ENCODE peak calls at places on chromosomes 5 and 9, in seven cellular contexts. V, G, E, Z, Y, N and W are unnamed samples.
A peak's percentile ranks its signal among the peaks of the same experiment; 100 is the strongest.

GRCh38 chr9:115672477-115673316 is 480.9 kb upstream of the PAPPA start:
- DNase-seq in E (no peak), Z (peak; percentile 12), V (peak; percentile 72), G (no peak), Y (peak; percentile 21), N (no peak), W (no peak)

GRCh38 chr9:92763721-92764380 is 782 bp downstream of the BICD2 start:
- DNase-seq in Y (no peak), N (peak; percentile 42), Z (peak; percentile 25), G (no peak), V (no peak), E (peak; percentile 47), W (no peak)

GRCh38 chr9:112360047-112360804 is 19.7 kb upstream of the HSDL2 start:
- DNase-seq in Y (no peak), Z (no peak), G (no peak), V (no peak), E (no peak), N (no peak), W (no peak)

GRCh38 chr9:115944166-115944948 is 209.2 kb upstream of the PAPPA start:
- DNase-seq in N (peak; percentile 82), V (peak; percentile 77), E (peak; percentile 1), Y (peak; percentile 83), G (peak; percentile 54), Z (peak; percentile 59), W (peak; percentile 69)

GRCh38 chr5:371811-372555 is 50.5 kb downstream of the AHRR start:
- DNase-seq in Z (peak; percentile 3), Y (no peak), E (no peak), N (no peak), V (peak; percentile 65), G (peak; percentile 43), W (no peak)

GRCh38 chr9:124708633-124709032 is 62.5 kb downstream of the NR6A1 start:
- DNase-seq in V (no peak), E (no peak), Z (no peak), G (no peak), Y (no peak), N (no peak), W (peak; percentile 48)

GRCh38 chr5:56516034-56516433 is 282.9 kb upstream of the ANKRD55 start:
- DNase-seq in E (no peak), Y (no peak), Z (no peak), N (no peak), G (no peak), V (no peak), W (no peak)

GRCh38 chr9:132175431-132175830 is 13.6 kb downstream of the NTNG2 start:
- DNase-seq in E (no peak), G (no peak), Y (no peak), Z (no peak), N (no peak), V (no peak), W (no peak)

GRCh38 chr9:81522721-81523551 is 166.4 kb downstream of the TLE1 start:
- DNase-seq in Y (no peak), V (peak; percentile 48), Z (peak; percentile 23), G (no peak), N (no peak), E (peak; percentile 1), W (no peak)

GRCh38 chr5:155103164-155103563 is 89.6 kb downstream of the KIF4B start:
- DNase-seq in E (no peak), Y (no peak), N (no peak), Z (no peak), G (no peak), V (no peak), W (no peak)

GRCh38 chr5:96753848-96754247 is 53.9 kb downstream of the ERAP1 start:
- DNase-seq in G (no peak), Z (no peak), V (no peak), E (no peak), N (no peak), Y (no peak), W (no peak)

GRCh38 chr5:97044057-97044456 is 98.4 kb downstream of the LIX1 start:
- DNase-seq in V (peak; percentile 27), G (no peak), E (no peak), N (peak; percentile 17), Z (peak; percentile 10), Y (peak; percentile 20), W (peak; percentile 67)

GRCh38 chr5:7897014-7897600 is 28.2 kb downstream of the MTRR start:
- DNase-seq in Y (no peak), Z (no peak), N (no peak), E (peak; percentile 59), G (no peak), V (peak; percentile 71), W (peak; percentile 44)

GRCh38 chr9:107751522-107752235 is 262.1 kb upstream of the KLF4 start:
- DNase-seq in V (no peak), G (no peak), E (no peak), Z (no peak), N (no peak), Y (no peak), W (peak; percentile 45)

GRCh38 chr5:139847790-139848507 is 52.3 kb downstream of the PSD2 start:
- DNase-seq in Z (peak; percentile 43), Y (peak; percentile 46), E (peak; percentile 57), N (peak; percentile 56), V (peak; percentile 82), G (no peak), W (peak; percentile 74)

GRCh38 chr5:177557041-177557647 is 2.8 kb upstream of the FAM193B start:
- DNase-seq in Y (no peak), E (peak; percentile 82), V (no peak), G (no peak), Z (no peak), N (no peak), W (peak; percentile 82)

GRCh38 chr9:34988218-34989055 is 1.1 kb upstream of the DNAJB5 start:
- DNase-seq in N (peak; percentile 51), Y (peak; percentile 32), E (peak; percentile 54), V (peak; percentile 69), G (no peak), Z (no peak), W (no peak)

GRCh38 chr5:14734382-14734781 is 69.9 kb downstream of the OTULIN start:
- DNase-seq in Y (no peak), G (no peak), N (no peak), V (no peak), E (no peak), Z (no peak), W (no peak)

GRCh38 chr9:129624168-129624759 is 1.7 kb upstream of the NTMT1 start:
- DNase-seq in G (no peak), Z (no peak), N (no peak), V (peak; percentile 75), E (peak; percentile 72), Y (no peak), W (peak; percentile 68)

GRCh38 chr9:5851445-5851844 is 18.5 kb upstream of the ERMP1 start:
- DNase-seq in Z (no peak), V (no peak), E (peak; percentile 85), G (no peak), N (no peak), Y (no peak), W (no peak)

GRCh38 chr9:94002316-94003140 is 47.4 kb upstream of the BARX1 start:
- DNase-seq in Z (no peak), G (no peak), E (peak; percentile 61), Y (no peak), V (peak; percentile 72), N (no peak), W (peak; percentile 31)

GRCh38 chr5:67380431-67380830 is 183.8 kb upstream of the CD180 start:
- DNase-seq in V (no peak), Z (no peak), E (no peak), G (no peak), N (no peak), Y (no peak), W (no peak)

GRCh38 chr9:36901528-36901927 is 132.5 kb downstream of the PAX5 start:
- DNase-seq in V (no peak), E (no peak), G (no peak), Y (no peak), N (no peak), Z (no peak), W (no peak)

GRCh38 chr9:37966443-37967271 is 62.7 kb upstream of the SLC25A51 start:
- DNase-seq in V (no peak), Z (no peak), Y (no peak), G (no peak), N (no peak), E (no peak), W (peak; percentile 80)

DNA sequence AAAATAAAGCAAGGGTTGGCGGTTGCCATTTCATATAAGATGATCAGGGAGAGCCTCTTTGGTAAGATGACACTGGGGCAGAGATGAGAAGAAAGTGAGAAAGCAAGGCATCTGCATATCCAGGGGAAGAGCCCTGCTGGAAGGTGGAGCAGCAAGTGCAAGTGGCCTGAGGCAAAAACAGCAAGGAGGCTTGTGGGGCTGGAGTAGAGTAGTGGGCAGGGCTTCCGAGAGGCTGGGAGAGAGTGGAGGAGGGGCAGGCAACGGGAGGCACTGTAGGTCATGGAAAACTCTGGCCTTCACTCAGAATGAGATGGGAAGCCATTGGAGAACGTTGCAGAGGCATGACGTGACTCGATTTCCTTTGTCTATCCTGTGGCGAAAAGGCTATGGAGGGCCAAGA is 199.2 kb downstream of the ARHGEF28 start:
- DNase-seq in E (no peak), Z (no peak), G (no peak), Y (no peak), N (no peak), V (no peak), W (no peak)
- H3K4me1 ChIP-seq in E (no peaks in the 10 kb centered on the region), Z (no peaks in the 10 kb centered on the region), G (peaks cover 12% of the 10 kb centered on the region), Y (peaks cover 2% of the 10 kb centered on the region), N (no peaks in the 10 kb centered on the region), V (no peaks in the 10 kb centered on the region), W (peaks cover 49% of the 10 kb centered on the region)

DNA sequence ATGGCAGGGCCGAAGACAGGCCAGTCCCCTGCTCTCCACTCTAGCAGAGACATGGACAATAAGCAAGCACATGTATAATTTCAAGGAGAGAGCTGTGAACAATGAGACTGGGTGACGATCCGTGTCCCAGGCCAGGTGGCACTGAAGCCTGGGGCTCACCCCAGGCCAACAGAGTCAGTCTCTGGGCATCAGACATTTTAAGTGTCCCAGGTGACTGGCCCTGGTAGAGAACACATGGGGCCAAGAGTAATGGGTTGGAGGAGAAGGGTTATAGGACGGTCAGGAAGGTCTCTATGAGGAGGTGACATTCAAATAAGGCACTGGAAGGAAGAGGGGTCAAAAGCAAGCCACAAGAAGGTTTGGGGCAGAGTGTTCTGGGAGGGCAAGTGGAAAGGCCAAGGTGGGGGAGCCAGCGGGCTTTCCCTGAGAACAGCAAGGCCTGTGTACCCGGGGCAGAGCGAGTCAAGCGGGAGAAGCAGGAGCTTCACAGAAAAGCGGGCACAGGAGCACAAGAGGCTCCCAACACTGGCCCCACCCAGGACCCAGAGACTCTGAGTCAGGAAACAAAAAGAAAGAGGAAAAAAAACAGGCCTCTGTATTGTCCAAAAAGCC is 1.1 kb upstream of the AKNA start:
- DNase-seq in E (no peak), G (no peak), Z (no peak), N (no peak), V (no peak), Y (no peak), W (no peak)
- H3K4me1 ChIP-seq in E (peaks cover 79% of the 10 kb centered on the region), G (peaks cover 24% of the 10 kb centered on the region), Z (peaks cover 83% of the 10 kb centered on the region), N (peaks cover 74% of the 10 kb centered on the region), V (peaks cover 18% of the 10 kb centered on the region), Y (peaks cover 19% of the 10 kb centered on the region), W (peaks cover 9% of the 10 kb centered on the region)

DNA sequence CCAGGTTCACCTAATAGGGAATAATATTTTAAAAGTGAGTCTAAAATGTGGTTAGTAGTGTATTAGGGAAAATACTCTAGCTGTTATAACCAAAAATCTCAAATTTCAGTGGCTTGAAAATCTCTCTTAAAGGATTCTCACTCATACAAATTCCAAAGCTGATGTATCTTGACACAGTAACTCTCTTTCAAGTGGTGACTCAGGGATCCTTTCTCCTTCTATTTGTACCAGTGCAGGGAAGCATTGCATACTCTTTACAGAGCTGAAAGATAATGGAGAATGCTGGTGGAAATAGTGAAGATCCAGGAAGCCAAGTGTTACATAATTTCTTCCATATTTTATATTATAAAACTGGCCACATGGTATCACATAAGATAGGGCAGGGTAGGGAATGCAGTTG is 560.2 kb upstream of the CDH9 start:
- DNase-seq in Y (no peak), G (no peak), N (no peak), V (no peak), E (no peak), Z (no peak), W (no peak)
- H3K4me1 ChIP-seq in Y (no peaks in the 10 kb centered on the region), G (no peaks in the 10 kb centered on the region), N (no peaks in the 10 kb centered on the region), V (no peaks in the 10 kb centered on the region), E (no peaks in the 10 kb centered on the region), Z (no peaks in the 10 kb centered on the region), W (no peaks in the 10 kb centered on the region)

GRCh38 chr9:134180786-134181647 is 16.7 kb upstream of the RNU6ATAC start:
- DNase-seq in Y (no peak), V (no peak), G (no peak), E (no peak), Z (no peak), N (no peak), W (no peak)
- H3K4me1 ChIP-seq in Y (no peaks in the 10 kb centered on the region), V (peaks cover 15% of the 10 kb centered on the region), G (no peaks in the 10 kb centered on the region), E (peaks cover 8% of the 10 kb centered on the region), Z (peaks cover 11% of the 10 kb centered on the region), N (peaks cover 20% of the 10 kb centered on the region), W (no peaks in the 10 kb centered on the region)